ENCODE peak calls at places on chromosomes 3 and 15, in six cellular contexts. One of them, this sample, is unnamed.

GRCh38 chr15:63727542-63727941 is 106.2 kb downstream of the HERC1 start:
- DNase-seq in PC-9: no peak
- DNase-seq in CD8-positive, alpha-beta T cell: no peak
- DNase-seq in heart right ventricle: no peak
- DNase-seq in pancreas: no peak
- DNase-seq in gastrocnemius medialis: no peak
- DNase-seq in this sample: no peak

GRCh38 chr15:89827821-89828220 is 13.2 kb upstream of the ANPEP start:
- DNase-seq in PC-9: no peak
- DNase-seq in CD8-positive, alpha-beta T cell: no peak
- DNase-seq in heart right ventricle: no peak
- DNase-seq in pancreas: peak
- DNase-seq in gastrocnemius medialis: no peak
- DNase-seq in this sample: no peak

GRCh38 chr3:122671543-122671942 is 9.1 kb upstream of the PARP14 start:
- DNase-seq in PC-9: no peak
- DNase-seq in CD8-positive, alpha-beta T cell: no peak
- DNase-seq in heart right ventricle: no peak
- DNase-seq in pancreas: no peak
- DNase-seq in gastrocnemius medialis: no peak
- DNase-seq in this sample: no peak

GRCh38 chr3:58041826-58042324 is 33.7 kb downstream of the FLNB start:
- DNase-seq in PC-9: peak
- DNase-seq in CD8-positive, alpha-beta T cell: no peak
- DNase-seq in heart right ventricle: no peak
- DNase-seq in pancreas: no peak
- DNase-seq in gastrocnemius medialis: no peak
- DNase-seq in this sample: no peak

GRCh38 chr3:138861755-138862333 is 27.1 kb upstream of the PIK3CB start:
- DNase-seq in PC-9: no peak
- DNase-seq in CD8-positive, alpha-beta T cell: no peak
- DNase-seq in heart right ventricle: no peak
- DNase-seq in pancreas: no peak
- DNase-seq in gastrocnemius medialis: no peak
- DNase-seq in this sample: no peak

GRCh38 chr15:69424001-69424400 is 9.9 kb downstream of the KIF23 start:
- DNase-seq in PC-9: no peak
- DNase-seq in CD8-positive, alpha-beta T cell: no peak
- DNase-seq in heart right ventricle: no peak
- DNase-seq in pancreas: no peak
- DNase-seq in gastrocnemius medialis: no peak
- DNase-seq in this sample: no peak

GRCh38 chr15:51622269-51623180 is at the start of gene DMXL2:
- DNase-seq in PC-9: peak
- DNase-seq in CD8-positive, alpha-beta T cell: peak
- DNase-seq in heart right ventricle: peak
- DNase-seq in pancreas: peak
- DNase-seq in gastrocnemius medialis: peak
- DNase-seq in this sample: no peak

GRCh38 chr3:172627057-172627809 is 83.6 kb downstream of the NCEH1 start:
- DNase-seq in PC-9: no peak
- DNase-seq in CD8-positive, alpha-beta T cell: no peak
- DNase-seq in heart right ventricle: no peak
- DNase-seq in pancreas: no peak
- DNase-seq in gastrocnemius medialis: no peak
- DNase-seq in this sample: no peak

GRCh38 chr15:35751421-35752133 is 205.6 kb upstream of the DPH6 start:
- DNase-seq in PC-9: peak
- DNase-seq in CD8-positive, alpha-beta T cell: peak
- DNase-seq in heart right ventricle: peak
- DNase-seq in pancreas: peak
- DNase-seq in gastrocnemius medialis: peak
- DNase-seq in this sample: no peak

GRCh38 chr3:17832021-17832420 is 89.6 kb upstream of the TBC1D5 start:
- DNase-seq in PC-9: no peak
- DNase-seq in CD8-positive, alpha-beta T cell: no peak
- DNase-seq in heart right ventricle: no peak
- DNase-seq in pancreas: no peak
- DNase-seq in gastrocnemius medialis: no peak
- DNase-seq in this sample: no peak

GRCh38 chr3:17825298-17825697 is 82.9 kb upstream of the TBC1D5 start:
- DNase-seq in PC-9: no peak
- DNase-seq in CD8-positive, alpha-beta T cell: no peak
- DNase-seq in heart right ventricle: no peak
- DNase-seq in pancreas: no peak
- DNase-seq in gastrocnemius medialis: no peak
- DNase-seq in this sample: no peak

GRCh38 chr3:17830786-17831185 is 88.4 kb upstream of the TBC1D5 start:
- DNase-seq in PC-9: no peak
- DNase-seq in CD8-positive, alpha-beta T cell: no peak
- DNase-seq in heart right ventricle: no peak
- DNase-seq in pancreas: no peak
- DNase-seq in gastrocnemius medialis: no peak
- DNase-seq in this sample: no peak

GRCh38 chr3:17831366-17831765 is 88.9 kb upstream of the TBC1D5 start:
- DNase-seq in PC-9: no peak
- DNase-seq in CD8-positive, alpha-beta T cell: no peak
- DNase-seq in heart right ventricle: no peak
- DNase-seq in pancreas: no peak
- DNase-seq in gastrocnemius medialis: no peak
- DNase-seq in this sample: no peak

DNA sequence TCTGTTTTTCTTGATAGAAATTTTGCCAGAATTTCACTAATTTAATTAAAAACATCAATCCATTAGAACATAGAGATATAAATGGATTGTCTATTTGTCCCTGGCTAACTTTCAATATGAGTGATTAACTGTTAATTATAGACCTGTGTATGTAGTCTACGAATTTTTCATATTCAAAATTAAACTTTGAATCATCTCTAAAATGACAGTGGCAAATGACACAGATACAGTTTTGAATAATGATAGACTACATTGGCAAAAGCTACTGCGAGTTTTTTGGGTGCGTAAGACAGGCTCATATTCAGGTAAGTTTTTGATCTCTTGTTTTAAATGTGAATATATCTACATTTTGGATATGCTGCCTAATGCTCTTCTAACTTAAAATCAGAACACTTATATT is 86.0 kb upstream of the TBC1D5 start:
- DNase-seq in PC-9: no peak
- DNase-seq in CD8-positive, alpha-beta T cell: no peak
- DNase-seq in heart right ventricle: no peak
- DNase-seq in pancreas: no peak
- DNase-seq in gastrocnemius medialis: no peak
- DNase-seq in this sample: no peak
- TF ChIP-seq CTCF in PC-9: no peak
- TF ChIP-seq CTCF in CD8-positive, alpha-beta T cell: no peak
- TF ChIP-seq CTCF in heart right ventricle: no peak
- TF ChIP-seq CTCF in pancreas: no peak
- TF ChIP-seq CTCF in gastrocnemius medialis: no peak
- TF ChIP-seq CTCF in this sample: no peak

DNA sequence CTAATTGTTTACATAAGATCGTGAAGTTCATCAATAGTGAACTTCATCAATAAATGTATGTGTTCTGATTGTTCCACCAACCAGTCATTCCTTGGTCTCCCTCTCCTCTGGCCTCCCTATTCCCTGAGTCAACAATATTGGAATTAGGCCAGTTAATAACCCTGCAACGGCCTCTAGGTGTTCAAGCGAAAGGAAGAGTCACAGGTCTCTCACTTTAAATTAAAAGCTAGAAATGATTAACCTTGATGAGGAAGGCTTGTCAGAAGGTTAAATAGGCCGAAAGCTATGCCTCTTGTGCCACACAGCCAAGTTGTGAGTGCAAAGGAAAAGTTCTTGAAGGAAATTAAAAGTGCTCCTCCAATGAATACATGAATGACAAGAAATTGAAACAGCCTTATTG is 89.4 kb upstream of the ACKR4 start:
- DNase-seq in PC-9: no peak
- DNase-seq in CD8-positive, alpha-beta T cell: no peak
- DNase-seq in heart right ventricle: no peak
- DNase-seq in pancreas: no peak
- DNase-seq in gastrocnemius medialis: no peak
- DNase-seq in this sample: no peak
- H3K27ac ChIP-seq in PC-9: no peak
- H3K27ac ChIP-seq in CD8-positive, alpha-beta T cell: no peak
- H3K27ac ChIP-seq in heart right ventricle: no peak
- H3K27ac ChIP-seq in pancreas: no peak
- H3K27ac ChIP-seq in gastrocnemius medialis: no peak
- H3K27ac ChIP-seq in this sample: no peak

GRCh38 chr3:194323785-194324735 is 27.1 kb downstream of the CPN2 start:
- DNase-seq in PC-9: peak
- DNase-seq in CD8-positive, alpha-beta T cell: peak
- DNase-seq in heart right ventricle: peak
- DNase-seq in pancreas: peak
- DNase-seq in gastrocnemius medialis: peak
- DNase-seq in this sample: no peak
- H3K4me3 ChIP-seq in PC-9: no peak
- H3K4me3 ChIP-seq in CD8-positive, alpha-beta T cell: peak
- H3K4me3 ChIP-seq in heart right ventricle: peak
- H3K4me3 ChIP-seq in pancreas: no peak
- H3K4me3 ChIP-seq in gastrocnemius medialis: peak
- H3K4me3 ChIP-seq in this sample: peak

GRCh38 chr3:194572131-194572789 is 61.0 kb downstream of the TMEM44 start:
- DNase-seq in PC-9: peak
- DNase-seq in CD8-positive, alpha-beta T cell: no peak
- DNase-seq in heart right ventricle: peak
- DNase-seq in pancreas: no peak
- DNase-seq in gastrocnemius medialis: peak
- DNase-seq in this sample: no peak

GRCh38 chr3:194575484-194576210 is 57.6 kb downstream of the TMEM44 start:
- DNase-seq in PC-9: no peak
- DNase-seq in CD8-positive, alpha-beta T cell: no peak
- DNase-seq in heart right ventricle: no peak
- DNase-seq in pancreas: no peak
- DNase-seq in gastrocnemius medialis: peak
- DNase-seq in this sample: no peak

GRCh38 chr3:194574639-194575483 is 58.4 kb downstream of the TMEM44 start:
- DNase-seq in PC-9: peak
- DNase-seq in CD8-positive, alpha-beta T cell: no peak
- DNase-seq in heart right ventricle: no peak
- DNase-seq in pancreas: no peak
- DNase-seq in gastrocnemius medialis: no peak
- DNase-seq in this sample: no peak

GRCh38 chr3:194572944-194573491 is 60.2 kb downstream of the TMEM44 start:
- DNase-seq in PC-9: no peak
- DNase-seq in CD8-positive, alpha-beta T cell: no peak
- DNase-seq in heart right ventricle: no peak
- DNase-seq in pancreas: no peak
- DNase-seq in gastrocnemius medialis: no peak
- DNase-seq in this sample: no peak

GRCh38 chr3:194573680-194574437 is 59.4 kb downstream of the TMEM44 start:
- DNase-seq in PC-9: peak
- DNase-seq in CD8-positive, alpha-beta T cell: peak
- DNase-seq in heart right ventricle: peak
- DNase-seq in pancreas: no peak
- DNase-seq in gastrocnemius medialis: no peak
- DNase-seq in this sample: no peak
- TF ChIP-seq CTCF in PC-9: peak
- TF ChIP-seq CTCF in CD8-positive, alpha-beta T cell: peak
- TF ChIP-seq CTCF in heart right ventricle: peak
- TF ChIP-seq CTCF in pancreas: peak
- TF ChIP-seq CTCF in gastrocnemius medialis: peak
- TF ChIP-seq CTCF in this sample: peak

GRCh38 chr3:111785034-111785433 is 74.0 kb upstream of the PHLDB2 start:
- DNase-seq in PC-9: no peak
- DNase-seq in CD8-positive, alpha-beta T cell: no peak
- DNase-seq in heart right ventricle: no peak
- DNase-seq in pancreas: no peak
- DNase-seq in gastrocnemius medialis: no peak
- DNase-seq in this sample: no peak

GRCh38 chr3:111782943-111783342 is 76.1 kb upstream of the PHLDB2 start:
- DNase-seq in PC-9: no peak
- DNase-seq in CD8-positive, alpha-beta T cell: no peak
- DNase-seq in heart right ventricle: no peak
- DNase-seq in pancreas: no peak
- DNase-seq in gastrocnemius medialis: no peak
- DNase-seq in this sample: no peak

GRCh38 chr3:111786922-111787321 is 72.1 kb upstream of the PHLDB2 start:
- DNase-seq in PC-9: no peak
- DNase-seq in CD8-positive, alpha-beta T cell: no peak
- DNase-seq in heart right ventricle: no peak
- DNase-seq in pancreas: no peak
- DNase-seq in gastrocnemius medialis: no peak
- DNase-seq in this sample: no peak

GRCh38 chr3:111782447-111782782 is 76.7 kb upstream of the PHLDB2 start:
- DNase-seq in PC-9: no peak
- DNase-seq in CD8-positive, alpha-beta T cell: no peak
- DNase-seq in heart right ventricle: no peak
- DNase-seq in pancreas: no peak
- DNase-seq in gastrocnemius medialis: no peak
- DNase-seq in this sample: no peak

DNA sequence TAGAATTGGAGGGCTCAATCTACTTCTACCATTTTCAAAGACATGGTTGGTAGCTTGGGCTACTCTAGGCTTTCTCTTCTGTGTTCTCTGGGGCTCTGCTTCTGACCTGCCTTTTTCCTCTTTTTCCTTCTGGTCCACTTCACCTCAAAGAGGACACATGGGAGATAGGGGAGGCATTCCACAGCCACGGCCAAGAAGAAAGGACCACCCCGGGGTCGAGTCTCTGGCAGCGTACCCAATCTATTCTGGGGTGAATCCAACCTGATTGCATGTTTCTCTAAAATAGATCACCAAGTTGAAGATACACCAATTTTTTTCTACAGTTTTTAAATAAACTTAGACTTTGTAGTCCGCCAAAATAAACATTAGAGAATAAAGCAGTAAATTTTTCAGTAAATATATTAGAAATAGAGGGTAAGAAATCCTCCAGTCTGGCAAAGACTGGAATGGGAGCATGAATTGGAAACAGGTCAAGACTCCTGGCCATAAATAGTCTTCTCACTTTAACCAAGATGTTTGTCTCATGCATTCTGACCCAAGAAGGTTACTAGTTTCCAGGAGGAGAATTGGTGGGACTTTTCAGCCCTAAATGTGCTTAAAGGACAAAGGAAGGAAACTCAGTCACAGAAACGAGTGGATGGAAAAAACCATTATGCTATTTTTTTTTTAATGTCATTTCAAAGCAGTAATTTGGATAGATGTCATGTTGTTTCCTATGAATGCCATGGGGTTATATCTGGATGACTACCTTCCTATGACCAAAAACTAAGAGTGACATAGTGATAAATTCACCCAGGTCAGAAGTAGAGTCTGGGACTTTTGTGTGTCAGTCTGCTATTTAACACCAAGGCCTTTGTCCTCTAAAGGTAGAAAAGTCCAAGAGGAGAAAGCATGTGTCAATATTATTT is 71.3 kb upstream of the PHLDB2 start:
- DNase-seq in PC-9: no peak
- DNase-seq in CD8-positive, alpha-beta T cell: no peak
- DNase-seq in heart right ventricle: no peak
- DNase-seq in pancreas: no peak
- DNase-seq in gastrocnemius medialis: no peak
- DNase-seq in this sample: no peak
- H3K27ac ChIP-seq in PC-9: no peak
- H3K27ac ChIP-seq in CD8-positive, alpha-beta T cell: no peak
- H3K27ac ChIP-seq in heart right ventricle: peak
- H3K27ac ChIP-seq in pancreas: no peak
- H3K27ac ChIP-seq in gastrocnemius medialis: no peak
- H3K27ac ChIP-seq in this sample: peak